ENCODE peak calls at places on chromosomes 7 and 10, in six cellular contexts. U, L, X, C, S and M are unnamed samples.

GRCh38 chr7:40597517-40597916 is 462.7 kb downstream of the SUGCT start:
- DNase-seq in U (no peak), L (no peak), X (no peak), C (no peak), S (no peak), M (no peak)

GRCh38 chr10:126199221-126199998 is 188.9 kb downstream of the ADAM12 start:
- DNase-seq in U (no peak), L (no peak), X (no peak), C (no peak), S (no peak), M (no peak)

GRCh38 chr7:107446531-107446930 is 23.3 kb upstream of the GPR22 start:
- DNase-seq in U (no peak), L (no peak), X (no peak), C (no peak), S (no peak), M (no peak)

GRCh38 chr7:108063520-108063933 is 60.6 kb upstream of the LAMB1 start:
- DNase-seq in U (no peak), L (peak), X (no peak), C (no peak), S (no peak), M (no peak)

GRCh38 chr10:11382187-11382586 is 229.3 kb downstream of the USP6NL start:
- DNase-seq in U (no peak), L (no peak), X (no peak), C (no peak), S (no peak), M (no peak)

GRCh38 chr10:102450374-102451104 is 804 bp downstream of the C10orf95 start:
- DNase-seq in U (peak), L (peak), X (peak), C (peak), S (peak), M (peak)

GRCh38 chr10:47368431-47369180 is 15.5 kb downstream of the ZNF488 start:
- DNase-seq in U (peak), L (no peak), X (no peak), C (no peak), S (no peak), M (peak)

GRCh38 chr10:68242051-68242450 is 10.1 kb upstream of the ATOH7 start:
- DNase-seq in U (no peak), L (no peak), X (no peak), C (no peak), S (no peak), M (no peak)

GRCh38 chr10:70744617-70745138 is 40.5 kb downstream of the TBATA start:
- DNase-seq in U (no peak), L (no peak), X (no peak), C (no peak), S (no peak), M (no peak)

GRCh38 chr10:126902157-126902556 is 3.1 kb upstream of the DOCK1 start:
- DNase-seq in U (no peak), L (no peak), X (no peak), C (no peak), S (no peak), M (no peak)

GRCh38 chr7:73770002-73770859 is at the start of gene CLDN3:
- DNase-seq in U (peak), L (no peak), X (peak), C (peak), S (no peak), M (no peak)

GRCh38 chr10:5551531-5552375 is 27.0 kb downstream of the CALML3 start:
- DNase-seq in U (peak), L (peak), X (no peak), C (no peak), S (peak), M (no peak)

GRCh38 chr10:118692911-118693310 is 61.9 kb downstream of the CACUL1 start:
- DNase-seq in U (no peak), L (no peak), X (no peak), C (no peak), S (no peak), M (no peak)

GRCh38 chr10:132193907-132194552 is 7.3 kb downstream of the DPYSL4 start:
- DNase-seq in U (no peak), L (no peak), X (peak), C (peak), S (no peak), M (no peak)

DNA sequence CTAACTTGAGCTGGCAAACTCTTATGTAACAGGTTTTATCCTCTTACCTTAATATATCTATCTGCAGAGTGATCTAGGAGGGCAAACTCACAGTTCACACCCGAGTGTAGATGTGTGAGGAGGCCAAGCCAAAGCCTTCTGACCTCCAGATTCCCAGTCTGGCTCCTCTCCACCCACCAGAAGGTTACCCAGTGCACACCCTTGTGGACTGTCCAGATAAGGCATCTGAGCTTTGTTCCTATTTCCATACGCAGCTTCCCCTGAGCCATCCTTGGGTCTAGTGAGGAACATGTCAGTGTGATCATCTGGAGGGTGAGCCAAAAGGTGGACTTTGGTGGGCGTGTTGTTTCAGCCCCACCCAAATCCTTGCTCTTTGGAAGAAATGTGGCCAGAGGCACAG is 203.0 kb upstream of the MEOX2 start:
- DNase-seq in U (peak), L (no peak), X (no peak), C (no peak), S (no peak), M (no peak)
- TF ChIP-seq CTCF in U (peak), L (no peak), X (peak), C (peak), S (no peak), M (peak)

GRCh38 chr7:86784765-86785164 is 141.1 kb downstream of the GRM3 start:
- DNase-seq in U (no peak), L (no peak), X (no peak), C (no peak), S (no peak), M (no peak)

GRCh38 chr7:86786376-86786775 is 142.7 kb downstream of the GRM3 start:
- DNase-seq in U (no peak), L (peak), X (no peak), C (no peak), S (no peak), M (no peak)

GRCh38 chr7:86788948-86789347 is 145.2 kb downstream of the GRM3 start:
- DNase-seq in U (no peak), L (peak), X (no peak), C (no peak), S (no peak), M (no peak)

GRCh38 chr7:86790383-86790782 is 146.7 kb downstream of the GRM3 start:
- DNase-seq in U (no peak), L (peak), X (no peak), C (no peak), S (no peak), M (no peak)

GRCh38 chr7:86785641-86786040 is 141.9 kb downstream of the GRM3 start:
- DNase-seq in U (no peak), L (peak), X (no peak), C (no peak), S (no peak), M (no peak)
- TF ChIP-seq CTCF in U (no peak), L (no peak), X (no peak), C (no peak), S (no peak), M (no peak)

GRCh38 chr10:50551894-50552293 is 71.9 kb downstream of the SGMS1 start:
- DNase-seq in U (no peak), L (no peak), X (no peak), C (no peak), S (no peak), M (no peak)

GRCh38 chr10:50554995-50555568 is 68.7 kb downstream of the SGMS1 start:
- DNase-seq in U (no peak), L (peak), X (no peak), C (no peak), S (no peak), M (no peak)

GRCh38 chr10:50552308-50552707 is 71.4 kb downstream of the SGMS1 start:
- DNase-seq in U (no peak), L (no peak), X (no peak), C (no peak), S (no peak), M (no peak)

GRCh38 chr10:50554381-50554994 is 69.3 kb downstream of the SGMS1 start:
- DNase-seq in U (no peak), L (no peak), X (peak), C (peak), S (no peak), M (no peak)

GRCh38 chr10:50552771-50553535 is 70.8 kb downstream of the SGMS1 start:
- DNase-seq in U (peak), L (peak), X (peak), C (no peak), S (no peak), M (no peak)
- TF ChIP-seq CTCF in U (peak), L (no peak), X (no peak), C (peak), S (no peak), M (peak)

GRCh38 chr7:29345590-29345989 is 151.0 kb downstream of the CHN2 start:
- DNase-seq in U (peak), L (peak), X (peak), C (peak), S (no peak), M (no peak)
- TF ChIP-seq CTCF in U (peak), L (peak), X (peak), C (peak), S (no peak), M (peak)

GRCh38 chr7:2687338-2687869 is 598 bp upstream of the AMZ1 start:
- DNase-seq in U (no peak), L (no peak), X (no peak), C (no peak), S (no peak), M (no peak)
- TF ChIP-seq CTCF in U (no peak), L (no peak), X (no peak), C (no peak), S (no peak), M (no peak)

DNA sequence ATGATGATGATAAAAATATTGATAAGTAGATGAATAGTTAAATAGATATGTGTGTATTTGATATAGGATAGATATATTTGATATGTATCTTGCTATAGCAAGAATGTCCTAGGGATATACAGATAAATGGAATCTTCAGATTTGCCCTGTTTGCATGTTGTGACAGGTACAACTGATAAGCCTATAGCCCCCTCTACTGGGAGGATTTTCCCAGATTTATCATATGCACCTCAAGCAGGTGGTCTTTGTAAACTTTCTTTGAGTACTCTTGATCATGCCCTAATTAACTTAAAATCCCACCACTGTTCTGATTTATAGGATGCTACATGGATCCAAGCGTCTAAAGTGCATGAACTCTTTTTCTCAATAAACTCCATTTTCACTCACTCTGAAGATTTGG is 1050.7 kb downstream of the SORCS3 start:
- DNase-seq in U (no peak), L (peak), X (peak), C (peak), S (no peak), M (no peak)
- TF ChIP-seq CTCF in U (peak), L (no peak), X (peak), C (no peak), S (no peak), M (peak)

GRCh38 chr10:15439381-15439837 is 68.3 kb upstream of the FAM171A1 start:
- DNase-seq in U (no peak), L (no peak), X (no peak), C (peak), S (no peak), M (no peak)
- TF ChIP-seq CTCF in U (no peak), L (no peak), X (peak), C (peak), S (no peak), M (peak)

DNA sequence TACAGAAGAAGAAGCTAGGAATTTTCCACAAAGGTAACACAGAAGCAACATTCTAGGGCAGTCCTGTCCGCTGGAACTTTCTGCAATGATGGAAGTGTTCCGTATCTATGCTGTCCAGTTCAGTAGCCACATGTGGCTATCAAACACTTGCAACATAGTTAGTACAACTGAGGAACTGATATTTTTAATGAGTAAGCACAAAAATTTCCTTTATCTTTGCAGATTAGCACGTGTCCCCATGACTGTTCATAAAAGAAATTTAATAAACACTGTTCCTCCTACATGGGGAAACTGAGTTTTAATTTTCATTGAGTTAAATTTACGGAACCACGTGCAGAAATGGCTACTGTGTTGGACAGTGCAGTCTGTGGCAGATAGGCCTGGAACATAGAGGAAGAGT is 336.4 kb upstream of the KMT2E start:
- DNase-seq in U (no peak), L (no peak), X (no peak), C (no peak), S (no peak), M (no peak)
- TF ChIP-seq CTCF in U (no peak), L (no peak), X (no peak), C (no peak), S (no peak), M (no peak)

DNA sequence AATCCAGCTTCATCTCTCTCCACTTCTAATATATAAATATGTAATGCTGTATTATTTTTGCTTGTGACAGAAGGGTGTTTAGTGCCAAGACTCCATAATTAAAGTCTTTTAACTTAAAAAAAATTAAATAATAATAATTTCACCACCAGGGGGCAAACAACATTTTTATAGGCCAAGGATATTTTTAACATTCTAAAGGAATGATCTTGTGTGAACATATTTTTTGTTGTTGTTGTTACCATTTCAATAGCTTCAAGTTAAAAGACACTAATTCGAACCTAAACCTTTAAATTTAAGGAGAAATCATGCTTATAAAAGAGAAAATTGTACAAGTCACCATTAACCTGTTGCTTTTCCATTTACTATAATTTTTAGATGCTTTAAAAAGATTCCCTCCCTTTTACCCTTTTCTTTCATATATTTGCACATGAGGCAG is 7.5 kb upstream of the DNAJC1 start:
- DNase-seq in U (no peak), L (peak), X (no peak), C (peak), S (no peak), M (no peak)
- TF ChIP-seq CTCF in U (peak), L (peak), X (peak), C (peak), S (peak), M (peak)

GRCh38 chr7:4682621-4683042 is 537 bp downstream of the FOXK1 start:
- DNase-seq in U (peak), L (peak), X (peak), C (peak), S (peak), M (no peak)
- TF ChIP-seq CTCF in U (no peak), L (no peak), X (no peak), C (peak), S (no peak), M (peak)